ENCODE peak calls at places on chromosomes 5 and 9, in six cellular contexts. M is neural crest cell; R is CD8-positive, alpha-beta T cell; F is heart left ventricle; V is foreskin fibroblast; B is CD4-positive, alpha-beta T cell. J is an unnamed sample.

GRCh38 chr5:154729613-154730012 is 25.6 kb upstream of the LARP1 start:
- DNase-seq in M (no peak), R (no peak), F (no peak), V (peak; percentile 29), B (no peak), J (no peak)

GRCh38 chr5:11383506-11384095 is 520.6 kb downstream of the CTNND2 start:
- DNase-seq in M (no peak), R (no peak), F (no peak), V (no peak), B (no peak), J (peak; percentile 23)

GRCh38 chr5:139808481-139809330 is 13.1 kb downstream of the PSD2 start:
- DNase-seq in M (peak; percentile 47), R (no peak), F (no peak), V (peak; percentile 64), B (no peak), J (no peak)

GRCh38 chr9:89006308-89006707 is 15.0 kb downstream of the S1PR3 start:
- DNase-seq in M (no peak), R (no peak), F (no peak), V (no peak), B (no peak), J (no peak)

GRCh38 chr9:36141288-36141687 is 4.8 kb downstream of the GLIPR2 start:
- DNase-seq in M (no peak), R (no peak), F (no peak), V (peak; percentile 82), B (no peak), J (no peak)

GRCh38 chr9:36560813-36561212 is 11.9 kb upstream of the MELK start:
- DNase-seq in M (no peak), R (no peak), F (no peak), V (peak; percentile 21), B (no peak), J (no peak)

GRCh38 chr5:150078802-150079654 is 7.3 kb downstream of the CSF1R start:
- DNase-seq in M (no peak), R (no peak), F (no peak), V (peak; percentile 46), B (no peak), J (no peak)

GRCh38 chr5:138989720-138990119 is 114.6 kb upstream of the LRRTM2 start:
- DNase-seq in M (no peak), R (no peak), F (no peak), V (peak; percentile 69), B (no peak), J (no peak)

GRCh38 chr9:28234133-28234898 is 661.0 kb upstream of the C9orf72 start:
- DNase-seq in M (no peak), R (no peak), F (no peak), V (no peak), B (no peak), J (no peak)

GRCh38 chr5:171306141-171306540 is 2.9 kb upstream of the TLX3 start:
- DNase-seq in M (no peak), R (no peak), F (no peak), V (no peak), B (no peak), J (no peak)

GRCh38 chr5:99929067-99929805 is 605.9 kb upstream of the FAM174A start:
- DNase-seq in M (no peak), R (no peak), F (no peak), V (no peak), B (no peak), J (no peak)

GRCh38 chr9:4334439-4334838 is 34.6 kb upstream of the GLIS3 start:
- DNase-seq in M (no peak), R (no peak), F (peak; percentile 66), V (peak; percentile 23), B (no peak), J (no peak)

GRCh38 chr9:115170674-115171073 is 52.7 kb upstream of the TNC start:
- DNase-seq in M (no peak), R (no peak), F (no peak), V (peak; percentile 83), B (no peak), J (no peak)

GRCh38 chr9:76996700-76997099 is 22.8 kb upstream of the FOXB2 start:
- DNase-seq in M (peak; percentile 50), R (no peak), F (peak; percentile 63), V (peak; percentile 68), B (no peak), J (no peak)

GRCh38 chr9:129756191-129756590 is 3.3 kb upstream of the PTGES start:
- DNase-seq in M (no peak), R (no peak), F (no peak), V (no peak), B (no peak), J (no peak)

GRCh38 chr9:98057095-98057799 is 715 bp downstream of the NANS start:
- DNase-seq in M (no peak), R (no peak), F (no peak), V (no peak), B (peak; percentile 26), J (no peak)

GRCh38 chr9:98062161-98062560 is 5.6 kb downstream of the NANS start:
- DNase-seq in M (no peak), R (no peak), F (no peak), V (no peak), B (no peak), J (no peak)

GRCh38 chr9:98054376-98054951 is 2.1 kb upstream of the NANS start:
- DNase-seq in M (no peak), R (no peak), F (no peak), V (no peak), B (no peak), J (no peak)

GRCh38 chr9:98056403-98057094 is at the start of gene NANS:
- DNase-seq in M (peak; percentile 82), R (peak; percentile 86), F (peak; percentile 96), V (peak; percentile 97), B (peak; percentile 81), J (peak; percentile 76)
- TF ChIP-seq CTCF in M (no peak), R (no peak), F (no peak), V (peak; percentile 13), B (no peak), J (no peak)

GRCh38 chr5:7396169-7397004 is 449 bp downstream of the ADCY2 start:
- DNase-seq in M (no peak), R (no peak), F (no peak), V (peak; percentile 19), B (no peak), J (no peak)
- TF ChIP-seq CTCF in M (peak; percentile 2), R (no peak), F (no peak), V (no peak), B (no peak), J (no peak)

GRCh38 chr5:119269061-119269579 is 86.7 kb upstream of the TNFAIP8 start:
- DNase-seq in M (no peak), R (no peak), F (peak; percentile 41), V (peak; percentile 54), B (no peak), J (no peak)

GRCh38 chr5:119268387-119269060 is 87.3 kb upstream of the TNFAIP8 start:
- DNase-seq in M (peak; percentile 97), R (peak; percentile 93), F (peak; percentile 97), V (peak; percentile 98), B (peak; percentile 96), J (peak; percentile 65)

GRCh38 chr5:119270121-119270565 is 85.7 kb upstream of the TNFAIP8 start:
- DNase-seq in M (no peak), R (no peak), F (no peak), V (no peak), B (no peak), J (no peak)

GRCh38 chr5:119270955-119271757 is 84.7 kb upstream of the TNFAIP8 start:
- DNase-seq in M (no peak), R (no peak), F (no peak), V (no peak), B (no peak), J (no peak)

DNA sequence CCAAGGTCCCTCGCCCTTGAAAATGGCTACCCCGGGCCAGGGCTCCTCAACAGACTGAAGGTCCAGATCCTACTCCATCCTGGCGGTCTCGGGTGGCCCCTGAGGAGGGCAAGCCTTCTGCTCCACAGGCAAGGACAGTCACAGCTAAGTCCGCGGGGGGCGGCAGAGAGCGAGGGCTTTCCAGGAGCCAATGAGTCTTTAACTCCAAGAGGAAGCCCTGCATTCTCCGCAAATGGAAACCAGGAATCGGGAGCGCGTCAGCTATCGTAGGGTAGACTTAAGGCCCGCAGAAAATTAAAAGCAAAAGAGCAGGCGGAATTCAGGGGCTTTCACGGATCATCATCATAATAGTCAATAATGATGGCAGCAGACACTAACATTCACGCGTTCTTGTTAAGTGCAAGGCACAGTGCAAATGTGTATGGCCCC is 87.8 kb upstream of the TNFAIP8 start:
- DNase-seq in M (peak; percentile 73), R (peak; percentile 39), F (peak; percentile 96), V (peak; percentile 98), B (peak; percentile 71), J (peak; percentile 53)
- TF ChIP-seq CTCF in M (peak; percentile 28), R (peak; percentile 79), F (no peak), V (peak; percentile 78), B (peak; percentile 70), J (no peak)

DNA sequence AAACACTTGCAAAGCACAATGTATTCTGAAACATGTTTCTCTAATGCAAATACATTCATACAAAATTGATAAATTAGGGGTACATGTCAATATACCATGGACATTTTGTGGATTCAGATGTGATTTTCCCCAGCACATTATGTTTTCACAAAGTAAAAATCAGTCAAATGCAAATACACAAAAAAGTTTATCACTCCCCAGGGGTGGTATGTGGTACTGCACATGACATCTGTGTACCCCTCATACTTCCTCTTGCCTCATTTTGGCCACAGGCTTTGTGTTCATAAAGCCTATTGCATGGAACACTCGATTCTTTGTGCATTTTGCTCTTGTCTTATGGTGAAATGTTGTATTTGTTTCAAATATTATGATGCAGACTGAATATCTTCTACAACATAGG is 116.8 kb upstream of the PDE4D start:
- DNase-seq in M (no peak), R (no peak), F (no peak), V (no peak), B (no peak), J (no peak)
- TF ChIP-seq CTCF in M (peak; percentile 58), R (no peak), F (no peak), V (peak; percentile 4), B (no peak), J (no peak)

GRCh38 chr5:111072949-111073682 is 1.6 kb downstream of the TSLP start:
- DNase-seq in M (peak; percentile 16), R (peak; percentile 30), F (peak; percentile 81), V (peak; percentile 88), B (peak; percentile 31), J (no peak)
- TF ChIP-seq CTCF in M (no peak), R (no peak), F (no peak), V (no peak), B (no peak), J (no peak)

DNA sequence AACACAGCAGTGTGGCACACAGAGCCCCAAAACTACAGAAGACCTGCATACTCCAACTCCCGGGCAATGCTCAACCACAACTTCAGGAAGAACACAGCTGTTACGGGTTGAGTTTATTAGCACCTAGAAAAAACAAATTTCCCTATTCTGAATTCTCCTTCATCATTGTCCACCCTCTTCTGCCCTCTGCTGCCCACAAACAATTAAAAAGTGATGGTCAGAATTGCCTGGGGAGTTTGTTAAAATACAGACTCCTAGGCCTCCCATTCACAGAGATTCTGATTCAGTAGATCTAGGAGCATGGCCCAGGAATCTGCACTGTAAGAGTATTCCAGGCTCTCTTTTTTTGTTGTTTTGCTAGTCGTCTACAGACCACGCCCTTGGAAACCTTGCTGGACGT is 310.6 kb downstream of the NDUFS4 start:
- DNase-seq in M (no peak), R (no peak), F (no peak), V (peak; percentile 22), B (no peak), J (no peak)
- TF ChIP-seq CTCF in M (no peak), R (no peak), F (peak; percentile 32), V (peak; percentile 4), B (no peak), J (no peak)